ENCODE peak calls at places on chromosomes 4 and X, in ten cellular contexts. One of them, this sample, is unnamed.

GRCh38 chr4:81960968-81961367 is 412.8 kb downstream of the HNRNPD start:
- DNase-seq in stomach: no peak
- DNase-seq in lung: no peak
- DNase-seq in fibroblast of lung: no peak
- DNase-seq in suprapubic skin: no peak
- DNase-seq in thoracic aorta: no peak
- DNase-seq in hepatocyte: no peak
- DNase-seq in body of pancreas: no peak
- DNase-seq in PC-9: no peak
- DNase-seq in neural progenitor cell: no peak
- DNase-seq in this sample: no peak

GRCh38 chr4:48943387-48943786 is 36.8 kb upstream of the OCIAD2 start:
- DNase-seq in PC-9: peak; percentile 25
- DNase-seq in body of pancreas: no peak
- DNase-seq in suprapubic skin: no peak
- DNase-seq in lung: no peak
- DNase-seq in thoracic aorta: no peak
- DNase-seq in neural progenitor cell: no peak
- DNase-seq in fibroblast of lung: no peak
- DNase-seq in hepatocyte: peak; percentile 39
- DNase-seq in stomach: no peak
- DNase-seq in this sample: peak; percentile 54

GRCh38 chr4:86496094-86497060 is 97.7 kb upstream of the PTPN13 start:
- DNase-seq in neural progenitor cell: peak; percentile 61
- DNase-seq in PC-9: peak; percentile 8
- DNase-seq in hepatocyte: peak; percentile 72
- DNase-seq in body of pancreas: peak; percentile 57
- DNase-seq in fibroblast of lung: peak; percentile 25
- DNase-seq in thoracic aorta: no peak
- DNase-seq in stomach: peak; percentile 38
- DNase-seq in lung: no peak
- DNase-seq in suprapubic skin: no peak
- DNase-seq in this sample: peak; percentile 79

GRCh38 chr4:145034727-145035211 is 63.2 kb downstream of the ANAPC10 start:
- DNase-seq in PC-9: no peak
- DNase-seq in neural progenitor cell: no peak
- DNase-seq in stomach: no peak
- DNase-seq in lung: no peak
- DNase-seq in hepatocyte: peak; percentile 12
- DNase-seq in body of pancreas: no peak
- DNase-seq in fibroblast of lung: peak; percentile 89
- DNase-seq in thoracic aorta: no peak
- DNase-seq in suprapubic skin: no peak
- DNase-seq in this sample: no peak

GRCh38 chr4:74794341-74794801 is at the start of gene BTC:
- DNase-seq in fibroblast of lung: peak; percentile 6
- DNase-seq in lung: peak; percentile 71
- DNase-seq in PC-9: peak; percentile 60
- DNase-seq in neural progenitor cell: peak; percentile 24
- DNase-seq in hepatocyte: peak; percentile 49
- DNase-seq in thoracic aorta: peak; percentile 2
- DNase-seq in stomach: peak; percentile 77
- DNase-seq in suprapubic skin: peak; percentile 50
- DNase-seq in body of pancreas: peak; percentile 89
- DNase-seq in this sample: no peak

GRCh38 chr4:156654410-156654809 is 317.2 kb downstream of the PDGFC start:
- DNase-seq in neural progenitor cell: no peak
- DNase-seq in fibroblast of lung: peak; percentile 85
- DNase-seq in thoracic aorta: no peak
- DNase-seq in PC-9: no peak
- DNase-seq in body of pancreas: no peak
- DNase-seq in lung: no peak
- DNase-seq in stomach: no peak
- DNase-seq in suprapubic skin: no peak
- DNase-seq in hepatocyte: no peak
- DNase-seq in this sample: no peak

GRCh38 chrX:24231780-24232179 is 82.1 kb downstream of the SUPT20HL2 start:
- DNase-seq in lung: no peak
- DNase-seq in PC-9: no peak
- DNase-seq in suprapubic skin: no peak
- DNase-seq in body of pancreas: no peak
- DNase-seq in hepatocyte: no peak
- DNase-seq in thoracic aorta: no peak
- DNase-seq in fibroblast of lung: no peak
- DNase-seq in neural progenitor cell: no peak
- DNase-seq in stomach: no peak
- DNase-seq in this sample: no peak

GRCh38 chr4:105496899-105497298 is 23.0 kb upstream of the PPA2 start:
- DNase-seq in body of pancreas: peak; percentile 6
- DNase-seq in hepatocyte: no peak
- DNase-seq in PC-9: no peak
- DNase-seq in lung: no peak
- DNase-seq in fibroblast of lung: no peak
- DNase-seq in thoracic aorta: no peak
- DNase-seq in suprapubic skin: no peak
- DNase-seq in neural progenitor cell: peak; percentile 37
- DNase-seq in stomach: no peak
- DNase-seq in this sample: no peak

GRCh38 chrX:77693594-77693993 is 92.4 kb downstream of the ATRX start:
- DNase-seq in lung: no peak
- DNase-seq in body of pancreas: no peak
- DNase-seq in thoracic aorta: no peak
- DNase-seq in suprapubic skin: no peak
- DNase-seq in PC-9: no peak
- DNase-seq in hepatocyte: no peak
- DNase-seq in stomach: no peak
- DNase-seq in neural progenitor cell: no peak
- DNase-seq in fibroblast of lung: no peak
- DNase-seq in this sample: no peak

GRCh38 chr4:184896868-184897715 is 71.3 kb upstream of the ACSL1 start:
- DNase-seq in body of pancreas: no peak
- DNase-seq in neural progenitor cell: no peak
- DNase-seq in PC-9: no peak
- DNase-seq in lung: peak; percentile 60
- DNase-seq in fibroblast of lung: no peak
- DNase-seq in thoracic aorta: no peak
- DNase-seq in suprapubic skin: no peak
- DNase-seq in stomach: no peak
- DNase-seq in hepatocyte: no peak
- DNase-seq in this sample: no peak
- H3K27ac ChIP-seq in body of pancreas: no peak overlapping the region
- H3K27ac ChIP-seq in neural progenitor cell: no peak overlapping the region
- H3K27ac ChIP-seq in PC-9: peak overlapping the region; percentile 46
- H3K27ac ChIP-seq in lung: no peak overlapping the region
- H3K27ac ChIP-seq in fibroblast of lung: no peak overlapping the region
- H3K27ac ChIP-seq in thoracic aorta: no peak overlapping the region
- H3K27ac ChIP-seq in suprapubic skin: no peak overlapping the region
- H3K27ac ChIP-seq in stomach: peak overlapping the region; percentile 60
- H3K27ac ChIP-seq in hepatocyte: no peak overlapping the region
- H3K27ac ChIP-seq in this sample: no peak overlapping the region

DNA sequence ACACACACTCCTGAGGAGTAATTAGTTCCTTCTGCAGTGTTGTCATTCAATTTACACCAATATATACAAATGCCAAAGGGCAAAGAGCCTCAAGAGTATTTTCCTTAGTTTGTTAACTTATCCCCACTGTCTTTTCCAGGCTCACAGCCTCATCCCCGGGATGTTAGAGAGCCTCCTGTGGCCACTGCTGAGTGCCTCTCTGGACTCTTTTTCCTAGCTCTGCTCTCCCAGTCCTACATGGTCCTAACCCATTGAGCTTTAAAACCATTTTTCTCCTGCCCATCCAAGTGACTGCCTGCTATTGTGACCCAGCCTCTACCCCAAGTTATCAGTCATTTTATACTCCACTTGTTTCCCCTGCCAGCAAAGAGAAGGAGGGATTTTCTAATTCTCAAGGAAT is 23.5 kb upstream of the TTC29 start:
- DNase-seq in neural progenitor cell: no peak
- DNase-seq in PC-9: no peak
- DNase-seq in hepatocyte: no peak
- DNase-seq in suprapubic skin: no peak
- DNase-seq in body of pancreas: no peak
- DNase-seq in lung: no peak
- DNase-seq in stomach: no peak
- DNase-seq in fibroblast of lung: no peak
- DNase-seq in thoracic aorta: no peak
- DNase-seq in this sample: no peak
- H3K27ac ChIP-seq in neural progenitor cell: no peak overlapping the region
- H3K27ac ChIP-seq in PC-9: no peak overlapping the region
- H3K27ac ChIP-seq in hepatocyte: no peak overlapping the region
- H3K27ac ChIP-seq in suprapubic skin: no peak overlapping the region
- H3K27ac ChIP-seq in body of pancreas: no peak overlapping the region
- H3K27ac ChIP-seq in lung: no peak overlapping the region
- H3K27ac ChIP-seq in stomach: no peak overlapping the region
- H3K27ac ChIP-seq in fibroblast of lung: no peak overlapping the region
- H3K27ac ChIP-seq in thoracic aorta: no peak overlapping the region
- H3K27ac ChIP-seq in this sample: no peak overlapping the region

GRCh38 chr4:75916091-75916661 is 13.9 kb upstream of the PPEF2 start:
- DNase-seq in fibroblast of lung: peak; percentile 57
- DNase-seq in lung: no peak
- DNase-seq in stomach: no peak
- DNase-seq in neural progenitor cell: peak; percentile 49
- DNase-seq in thoracic aorta: no peak
- DNase-seq in hepatocyte: peak; percentile 73
- DNase-seq in PC-9: peak; percentile 13
- DNase-seq in body of pancreas: peak; percentile 52
- DNase-seq in suprapubic skin: no peak
- DNase-seq in this sample: peak; percentile 50
- H3K27ac ChIP-seq in fibroblast of lung: peak overlapping the region; percentile 23
- H3K27ac ChIP-seq in lung: no peak overlapping the region
- H3K27ac ChIP-seq in stomach: peak overlapping the region; percentile 2
- H3K27ac ChIP-seq in neural progenitor cell: no peak overlapping the region
- H3K27ac ChIP-seq in thoracic aorta: no peak overlapping the region
- H3K27ac ChIP-seq in hepatocyte: peak overlapping the region; percentile 4
- H3K27ac ChIP-seq in PC-9: no peak overlapping the region
- H3K27ac ChIP-seq in body of pancreas: peak overlapping the region; percentile 51
- H3K27ac ChIP-seq in suprapubic skin: no peak overlapping the region
- H3K27ac ChIP-seq in this sample: no peak overlapping the region

GRCh38 chr4:120816385-120816784 is 106.1 kb downstream of the PRDM5 start:
- DNase-seq in fibroblast of lung: no peak
- DNase-seq in PC-9: no peak
- DNase-seq in suprapubic skin: no peak
- DNase-seq in lung: no peak
- DNase-seq in body of pancreas: no peak
- DNase-seq in hepatocyte: no peak
- DNase-seq in stomach: no peak
- DNase-seq in thoracic aorta: no peak
- DNase-seq in neural progenitor cell: no peak
- DNase-seq in this sample: no peak
- H3K27ac ChIP-seq in fibroblast of lung: no peak overlapping the region
- H3K27ac ChIP-seq in PC-9: no peak overlapping the region
- H3K27ac ChIP-seq in suprapubic skin: no peak overlapping the region
- H3K27ac ChIP-seq in lung: no peak overlapping the region
- H3K27ac ChIP-seq in body of pancreas: no peak overlapping the region
- H3K27ac ChIP-seq in hepatocyte: peak overlapping the region; percentile 21
- H3K27ac ChIP-seq in stomach: no peak overlapping the region
- H3K27ac ChIP-seq in thoracic aorta: no peak overlapping the region
- H3K27ac ChIP-seq in neural progenitor cell: no peak overlapping the region
- H3K27ac ChIP-seq in this sample: no peak overlapping the region

DNA sequence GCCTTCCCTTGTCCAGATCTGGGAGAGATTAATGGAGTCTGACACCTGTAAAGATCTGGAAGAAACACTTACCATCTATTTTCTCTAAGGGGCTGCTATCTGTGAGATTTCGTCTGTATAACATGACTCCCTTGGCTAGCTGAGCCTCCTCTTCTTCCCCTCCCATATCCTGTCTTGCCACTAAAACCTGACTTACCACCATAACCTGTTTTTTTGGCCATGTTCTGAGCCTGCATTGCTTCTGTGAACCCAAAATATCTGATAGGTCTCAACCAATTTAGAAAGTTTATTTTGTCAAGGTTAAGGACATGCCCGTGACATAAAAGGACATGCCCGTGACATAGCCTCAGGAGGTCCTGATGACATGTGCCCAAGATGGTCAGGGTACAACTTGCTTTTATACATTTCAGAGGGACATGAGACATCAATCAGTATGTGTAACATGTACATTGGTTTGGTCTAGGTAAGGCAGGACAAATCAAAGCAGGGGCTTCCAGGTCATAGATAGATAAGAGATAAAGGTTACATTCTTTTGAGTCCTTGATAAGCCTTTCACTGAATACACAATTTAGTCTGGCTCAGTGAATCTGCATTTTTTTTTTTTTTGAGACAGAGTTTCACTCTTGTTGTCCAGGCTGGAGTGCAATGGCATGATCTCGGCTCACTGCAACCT is 11.4 kb downstream of the MGST2 start:
- DNase-seq in PC-9: no peak
- DNase-seq in thoracic aorta: no peak
- DNase-seq in body of pancreas: no peak
- DNase-seq in hepatocyte: no peak
- DNase-seq in stomach: no peak
- DNase-seq in neural progenitor cell: no peak
- DNase-seq in lung: no peak
- DNase-seq in fibroblast of lung: no peak
- DNase-seq in suprapubic skin: no peak
- DNase-seq in this sample: no peak
- H3K27ac ChIP-seq in PC-9: no peak overlapping the region
- H3K27ac ChIP-seq in thoracic aorta: no peak overlapping the region
- H3K27ac ChIP-seq in body of pancreas: no peak overlapping the region
- H3K27ac ChIP-seq in hepatocyte: peak overlapping the region; percentile 18
- H3K27ac ChIP-seq in stomach: no peak overlapping the region
- H3K27ac ChIP-seq in neural progenitor cell: no peak overlapping the region
- H3K27ac ChIP-seq in lung: no peak overlapping the region
- H3K27ac ChIP-seq in fibroblast of lung: no peak overlapping the region
- H3K27ac ChIP-seq in suprapubic skin: no peak overlapping the region
- H3K27ac ChIP-seq in this sample: no peak overlapping the region

DNA sequence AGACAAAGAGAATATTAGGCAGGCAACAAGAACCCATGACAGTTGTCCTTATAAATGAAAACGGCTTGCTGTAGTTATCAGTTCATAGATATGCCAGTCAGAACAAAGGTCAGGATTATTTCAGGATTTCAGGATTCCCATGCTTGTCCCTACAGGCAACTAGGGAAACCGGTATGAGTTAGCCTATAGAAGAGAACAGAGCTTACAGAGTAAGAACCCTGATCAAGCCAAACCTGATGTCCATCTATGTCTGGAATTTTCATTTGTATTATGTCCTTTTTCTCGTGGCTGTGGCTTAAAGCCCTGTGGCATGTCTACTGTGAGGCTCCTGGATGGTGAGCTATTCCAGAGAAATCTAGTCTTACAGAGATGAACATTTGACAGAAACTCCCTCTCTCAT is 129.7 kb upstream of the KLF3 start:
- DNase-seq in suprapubic skin: no peak
- DNase-seq in stomach: no peak
- DNase-seq in PC-9: no peak
- DNase-seq in body of pancreas: no peak
- DNase-seq in lung: no peak
- DNase-seq in hepatocyte: no peak
- DNase-seq in thoracic aorta: no peak
- DNase-seq in fibroblast of lung: no peak
- DNase-seq in neural progenitor cell: no peak
- DNase-seq in this sample: no peak
- H3K27ac ChIP-seq in suprapubic skin: no peak overlapping the region
- H3K27ac ChIP-seq in stomach: no peak overlapping the region
- H3K27ac ChIP-seq in PC-9: no peak overlapping the region
- H3K27ac ChIP-seq in body of pancreas: no peak overlapping the region
- H3K27ac ChIP-seq in lung: no peak overlapping the region
- H3K27ac ChIP-seq in hepatocyte: no peak overlapping the region
- H3K27ac ChIP-seq in thoracic aorta: no peak overlapping the region
- H3K27ac ChIP-seq in fibroblast of lung: no peak overlapping the region
- H3K27ac ChIP-seq in neural progenitor cell: no peak overlapping the region
- H3K27ac ChIP-seq in this sample: no peak overlapping the region

GRCh38 chrX:134932528-134933217 is 58.1 kb upstream of the SMIM10 start:
- DNase-seq in suprapubic skin: no peak
- DNase-seq in fibroblast of lung: peak; percentile 92
- DNase-seq in PC-9: no peak
- DNase-seq in thoracic aorta: no peak
- DNase-seq in stomach: no peak
- DNase-seq in neural progenitor cell: no peak
- DNase-seq in hepatocyte: no peak
- DNase-seq in lung: no peak
- DNase-seq in body of pancreas: no peak
- DNase-seq in this sample: no peak
- H3K27ac ChIP-seq in suprapubic skin: no peak overlapping the region
- H3K27ac ChIP-seq in fibroblast of lung: peak overlapping the region; percentile 30
- H3K27ac ChIP-seq in PC-9: no peak overlapping the region
- H3K27ac ChIP-seq in thoracic aorta: no peak overlapping the region
- H3K27ac ChIP-seq in stomach: no peak overlapping the region
- H3K27ac ChIP-seq in neural progenitor cell: no peak overlapping the region
- H3K27ac ChIP-seq in hepatocyte: no peak overlapping the region
- H3K27ac ChIP-seq in lung: no peak overlapping the region
- H3K27ac ChIP-seq in body of pancreas: no peak overlapping the region
- H3K27ac ChIP-seq in this sample: no peak overlapping the region